ENCODE peak calls at places on chromosomes 16 and 17, in ten cellular contexts. One of them, this sample, is unnamed.

GRCh38 chr17:59828478-59828760 is 64.3 kb downstream of the TUBD1 start:
- DNase-seq in stomach: no peak
- DNase-seq in PC-3: no peak
- DNase-seq in WTC11: no peak
- DNase-seq in endothelial cell: no peak
- DNase-seq in mammary epithelial cell: no peak
- DNase-seq in neural progenitor cell: no peak
- DNase-seq in lung: no peak
- DNase-seq in A549: no peak
- DNase-seq in fibroblast of mammary gland: no peak
- DNase-seq in this sample: no peak

GRCh38 chr17:36851230-36851629 is 86.0 kb upstream of the LHX1 start:
- DNase-seq in stomach: no peak
- DNase-seq in PC-3: peak; percentile 69
- DNase-seq in WTC11: no peak
- DNase-seq in endothelial cell: no peak
- DNase-seq in mammary epithelial cell: peak; percentile 43
- DNase-seq in neural progenitor cell: no peak
- DNase-seq in lung: no peak
- DNase-seq in A549: peak; percentile 76
- DNase-seq in fibroblast of mammary gland: peak; percentile 21
- DNase-seq in this sample: no peak

GRCh38 chr17:38404174-38404943 is 23.9 kb upstream of the ARHGAP23 start:
- DNase-seq in stomach: no peak
- DNase-seq in PC-3: no peak
- DNase-seq in WTC11: no peak
- DNase-seq in endothelial cell: no peak
- DNase-seq in mammary epithelial cell: no peak
- DNase-seq in neural progenitor cell: no peak
- DNase-seq in lung: no peak
- DNase-seq in A549: no peak
- DNase-seq in fibroblast of mammary gland: no peak
- DNase-seq in this sample: no peak

GRCh38 chr17:67689534-67690177 is 28.1 kb upstream of the NOL11 start:
- DNase-seq in stomach: peak; percentile 44
- DNase-seq in PC-3: peak; percentile 86
- DNase-seq in WTC11: no peak
- DNase-seq in endothelial cell: peak; percentile 48
- DNase-seq in mammary epithelial cell: peak; percentile 42
- DNase-seq in neural progenitor cell: peak; percentile 75
- DNase-seq in lung: peak; percentile 41
- DNase-seq in A549: peak; percentile 85
- DNase-seq in fibroblast of mammary gland: peak; percentile 76
- DNase-seq in this sample: peak; percentile 39

GRCh38 chr16:4111748-4112696 is 4.2 kb downstream of the ADCY9 start:
- DNase-seq in stomach: no peak
- DNase-seq in PC-3: peak; percentile 9
- DNase-seq in WTC11: no peak
- DNase-seq in endothelial cell: no peak
- DNase-seq in mammary epithelial cell: peak; percentile 33
- DNase-seq in neural progenitor cell: no peak
- DNase-seq in lung: no peak
- DNase-seq in A549: no peak
- DNase-seq in fibroblast of mammary gland: peak; percentile 63
- DNase-seq in this sample: no peak

GRCh38 chr16:46690281-46691178 is 1.1 kb downstream of the ORC6 start:
- DNase-seq in stomach: no peak
- DNase-seq in PC-3: peak; percentile 4
- DNase-seq in WTC11: no peak
- DNase-seq in endothelial cell: peak; percentile 14
- DNase-seq in mammary epithelial cell: no peak
- DNase-seq in neural progenitor cell: peak; percentile 2
- DNase-seq in lung: no peak
- DNase-seq in A549: no peak
- DNase-seq in fibroblast of mammary gland: peak; percentile 51
- DNase-seq in this sample: no peak

GRCh38 chr17:40915199-40915661 is 22.2 kb downstream of the KRT23 start:
- DNase-seq in stomach: no peak
- DNase-seq in PC-3: peak; percentile 94
- DNase-seq in WTC11: no peak
- DNase-seq in endothelial cell: no peak
- DNase-seq in mammary epithelial cell: peak; percentile 99
- DNase-seq in neural progenitor cell: no peak
- DNase-seq in lung: no peak
- DNase-seq in A549: peak; percentile 94
- DNase-seq in fibroblast of mammary gland: peak; percentile 95
- DNase-seq in this sample: no peak

GRCh38 chr16:20681821-20682736 is 15.4 kb downstream of the ACSM1 start:
- DNase-seq in stomach: no peak
- DNase-seq in PC-3: no peak
- DNase-seq in WTC11: no peak
- DNase-seq in endothelial cell: no peak
- DNase-seq in mammary epithelial cell: no peak
- DNase-seq in neural progenitor cell: no peak
- DNase-seq in lung: no peak
- DNase-seq in A549: no peak
- DNase-seq in fibroblast of mammary gland: no peak
- DNase-seq in this sample: no peak

GRCh38 chr17:56756536-56756935 is 77.2 kb downstream of the C17orf67 start:
- DNase-seq in stomach: no peak
- DNase-seq in PC-3: peak; percentile 75
- DNase-seq in WTC11: no peak
- DNase-seq in endothelial cell: no peak
- DNase-seq in mammary epithelial cell: peak; percentile 76
- DNase-seq in neural progenitor cell: no peak
- DNase-seq in lung: no peak
- DNase-seq in A549: peak; percentile 31
- DNase-seq in fibroblast of mammary gland: peak; percentile 87
- DNase-seq in this sample: no peak

DNA sequence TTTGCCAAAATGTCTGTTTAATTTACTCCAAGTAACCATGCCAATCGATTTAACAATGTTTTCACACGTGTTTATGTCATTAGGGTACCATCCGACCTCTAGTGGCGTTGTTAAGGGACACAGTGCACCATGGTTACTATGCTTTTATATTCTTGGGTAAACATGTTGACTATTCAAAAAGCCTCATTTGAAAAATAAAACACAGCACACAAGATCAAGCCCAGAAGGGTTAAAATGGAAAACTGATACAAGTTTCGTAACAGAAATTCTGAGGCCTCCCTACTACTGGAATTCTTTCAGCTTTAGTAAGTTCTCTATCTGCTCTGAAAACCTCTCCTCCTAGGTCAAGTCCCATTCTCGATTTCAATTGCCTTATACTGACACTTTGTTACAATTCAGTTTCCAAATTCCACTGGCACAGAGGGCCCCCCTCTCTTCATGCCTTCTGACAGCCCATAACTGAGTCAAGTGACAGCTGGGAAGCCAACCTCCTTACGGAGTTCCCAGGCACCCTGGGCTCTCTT is 2.1 kb downstream of the CFAP20 start:
- DNase-seq in stomach: no peak
- DNase-seq in PC-3: peak; percentile 47
- DNase-seq in WTC11: no peak
- DNase-seq in endothelial cell: no peak
- DNase-seq in mammary epithelial cell: peak; percentile 23
- DNase-seq in neural progenitor cell: peak; percentile 26
- DNase-seq in lung: no peak
- DNase-seq in A549: no peak
- DNase-seq in fibroblast of mammary gland: peak; percentile 73
- DNase-seq in this sample: no peak
- TF ChIP-seq CTCF in stomach: no peak
- TF ChIP-seq CTCF in PC-3: peak; percentile 38
- TF ChIP-seq CTCF in WTC11: no peak
- TF ChIP-seq CTCF in endothelial cell: peak; percentile 19
- TF ChIP-seq CTCF in mammary epithelial cell: peak; percentile 37
- TF ChIP-seq CTCF in neural progenitor cell: peak; percentile 35
- TF ChIP-seq CTCF in lung: peak; percentile 16
- TF ChIP-seq CTCF in A549: peak; percentile 31
- TF ChIP-seq CTCF in fibroblast of mammary gland: peak; percentile 47
- TF ChIP-seq CTCF in this sample: no peak

DNA sequence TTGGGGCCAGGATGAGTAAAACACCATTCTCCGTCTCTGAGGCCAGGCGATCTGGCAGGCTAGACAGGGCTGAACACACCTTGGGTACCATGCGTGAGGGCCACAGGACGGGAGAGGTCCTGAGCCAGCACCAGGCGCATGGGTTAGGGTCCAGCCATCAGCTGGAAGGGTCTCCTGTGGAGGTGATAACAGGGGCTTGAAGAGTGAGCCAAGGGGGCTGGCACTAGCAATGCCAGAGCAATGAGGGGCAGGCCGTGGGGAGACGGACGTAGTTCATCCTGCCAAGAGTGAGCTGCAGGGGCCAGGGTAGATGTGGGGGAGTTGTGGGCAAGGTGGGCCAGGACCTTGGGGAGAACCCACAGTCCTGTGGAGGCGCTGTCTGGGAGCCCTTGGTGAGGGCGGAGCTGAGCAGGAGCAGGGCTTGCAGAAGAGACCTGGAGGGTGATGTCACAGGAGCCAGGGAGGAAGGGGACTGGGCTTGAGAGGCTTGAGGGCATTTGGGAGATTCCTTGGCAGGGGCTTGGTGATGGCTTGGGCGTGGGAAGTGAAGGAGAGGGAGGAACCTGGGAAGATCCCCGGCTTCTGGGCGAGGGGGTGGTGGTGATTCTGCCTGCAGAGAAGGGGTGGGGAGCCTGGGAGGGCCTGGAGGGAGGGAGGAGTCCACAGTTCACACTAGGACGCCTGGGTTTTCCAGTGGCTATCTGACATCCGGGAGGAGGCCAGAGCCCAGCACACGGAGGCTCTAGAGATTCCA is 6.3 kb upstream of the NPTX1 start:
- DNase-seq in stomach: no peak
- DNase-seq in PC-3: no peak
- DNase-seq in WTC11: no peak
- DNase-seq in endothelial cell: no peak
- DNase-seq in mammary epithelial cell: no peak
- DNase-seq in neural progenitor cell: peak; percentile 1
- DNase-seq in lung: no peak
- DNase-seq in A549: no peak
- DNase-seq in fibroblast of mammary gland: no peak
- DNase-seq in this sample: no peak
- TF ChIP-seq CTCF in stomach: no peak
- TF ChIP-seq CTCF in PC-3: no peak
- TF ChIP-seq CTCF in WTC11: no peak
- TF ChIP-seq CTCF in endothelial cell: no peak
- TF ChIP-seq CTCF in mammary epithelial cell: no peak
- TF ChIP-seq CTCF in neural progenitor cell: no peak
- TF ChIP-seq CTCF in lung: no peak
- TF ChIP-seq CTCF in A549: no peak
- TF ChIP-seq CTCF in fibroblast of mammary gland: no peak
- TF ChIP-seq CTCF in this sample: no peak

DNA sequence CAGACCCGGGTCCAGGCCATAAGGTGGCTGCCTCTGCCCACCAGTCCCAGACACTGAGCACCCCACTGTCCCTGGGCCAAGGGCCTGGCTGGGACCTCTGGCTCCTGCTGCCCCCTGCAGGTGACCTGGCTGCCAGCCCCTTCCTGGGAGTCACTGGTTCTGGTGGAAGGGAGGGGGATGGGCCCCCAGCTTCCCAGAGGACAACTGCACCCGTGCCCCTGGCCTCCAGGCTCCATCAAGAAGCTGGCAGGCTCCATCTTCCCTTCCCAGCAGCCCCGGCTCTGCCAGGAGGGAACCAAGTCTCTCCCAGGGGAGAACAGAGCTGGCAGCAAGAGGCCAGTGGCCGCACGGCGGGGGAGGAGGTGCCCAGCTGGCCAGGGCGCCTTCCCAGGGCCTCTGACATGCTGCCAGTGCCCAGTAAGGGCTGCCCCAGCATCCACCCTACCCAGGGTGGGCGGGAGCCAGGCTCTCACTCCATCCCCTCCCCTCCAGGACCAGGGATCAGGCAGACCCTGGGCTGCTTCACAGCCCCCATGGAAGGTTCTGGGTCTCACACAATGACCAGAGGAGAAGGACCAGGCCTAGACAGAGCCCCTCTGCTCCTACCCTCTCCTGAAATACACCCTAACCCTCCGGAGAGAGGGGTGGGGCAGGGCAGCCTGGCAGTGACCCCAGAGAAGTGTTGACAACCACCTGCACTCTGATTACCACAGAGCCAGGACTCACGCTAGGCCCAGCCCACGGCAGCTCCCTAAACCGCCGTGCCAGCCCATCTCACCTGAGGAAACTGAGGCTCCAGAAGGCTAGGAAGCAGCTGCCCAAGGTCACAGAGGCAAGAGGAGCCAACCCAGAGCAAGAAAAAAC is 3.6 kb downstream of the CLUH start:
- DNase-seq in stomach: peak; percentile 60
- DNase-seq in PC-3: no peak
- DNase-seq in WTC11: peak; percentile 73
- DNase-seq in endothelial cell: no peak
- DNase-seq in mammary epithelial cell: no peak
- DNase-seq in neural progenitor cell: peak; percentile 72
- DNase-seq in lung: no peak
- DNase-seq in A549: peak; percentile 76
- DNase-seq in fibroblast of mammary gland: no peak
- DNase-seq in this sample: no peak
- TF ChIP-seq CTCF in stomach: peak; percentile 22
- TF ChIP-seq CTCF in PC-3: peak; percentile 44
- TF ChIP-seq CTCF in WTC11: peak; percentile 38
- TF ChIP-seq CTCF in endothelial cell: peak; percentile 39
- TF ChIP-seq CTCF in mammary epithelial cell: peak; percentile 45
- TF ChIP-seq CTCF in neural progenitor cell: peak; percentile 66
- TF ChIP-seq CTCF in lung: no peak
- TF ChIP-seq CTCF in A549: peak; percentile 41
- TF ChIP-seq CTCF in fibroblast of mammary gland: peak; percentile 35
- TF ChIP-seq CTCF in this sample: no peak

GRCh38 chr17:18320301-18320700 is 5.2 kb downstream of the SMCR8 start:
- DNase-seq in stomach: no peak
- DNase-seq in PC-3: no peak
- DNase-seq in WTC11: no peak
- DNase-seq in endothelial cell: no peak
- DNase-seq in mammary epithelial cell: no peak
- DNase-seq in neural progenitor cell: no peak
- DNase-seq in lung: no peak
- DNase-seq in A549: no peak
- DNase-seq in fibroblast of mammary gland: no peak
- DNase-seq in this sample: no peak

GRCh38 chr17:18319604-18320256 is 4.6 kb downstream of the SMCR8 start:
- DNase-seq in stomach: peak; percentile 27
- DNase-seq in PC-3: peak; percentile 61
- DNase-seq in WTC11: peak; percentile 56
- DNase-seq in endothelial cell: peak; percentile 51
- DNase-seq in mammary epithelial cell: peak; percentile 30
- DNase-seq in neural progenitor cell: peak; percentile 80
- DNase-seq in lung: no peak
- DNase-seq in A549: peak; percentile 37
- DNase-seq in fibroblast of mammary gland: peak; percentile 78
- DNase-seq in this sample: no peak

GRCh38 chr17:18323007-18323406 is 7.9 kb downstream of the SMCR8 start:
- DNase-seq in stomach: no peak
- DNase-seq in PC-3: peak; percentile 49
- DNase-seq in WTC11: no peak
- DNase-seq in endothelial cell: no peak
- DNase-seq in mammary epithelial cell: peak; percentile 9
- DNase-seq in neural progenitor cell: no peak
- DNase-seq in lung: no peak
- DNase-seq in A549: peak; percentile 30
- DNase-seq in fibroblast of mammary gland: peak; percentile 53
- DNase-seq in this sample: no peak

GRCh38 chr17:18322522-18322921 is 7.4 kb downstream of the SMCR8 start:
- DNase-seq in stomach: no peak
- DNase-seq in PC-3: no peak
- DNase-seq in WTC11: no peak
- DNase-seq in endothelial cell: no peak
- DNase-seq in mammary epithelial cell: no peak
- DNase-seq in neural progenitor cell: no peak
- DNase-seq in lung: no peak
- DNase-seq in A549: no peak
- DNase-seq in fibroblast of mammary gland: no peak
- DNase-seq in this sample: no peak

GRCh38 chr17:18321309-18321708 is 6.2 kb downstream of the SMCR8 start:
- DNase-seq in stomach: no peak
- DNase-seq in PC-3: peak; percentile 36
- DNase-seq in WTC11: peak; percentile 38
- DNase-seq in endothelial cell: no peak
- DNase-seq in mammary epithelial cell: no peak
- DNase-seq in neural progenitor cell: peak; percentile 51
- DNase-seq in lung: no peak
- DNase-seq in A549: no peak
- DNase-seq in fibroblast of mammary gland: peak; percentile 38
- DNase-seq in this sample: no peak
- TF ChIP-seq CTCF in stomach: no peak
- TF ChIP-seq CTCF in PC-3: peak; percentile 49
- TF ChIP-seq CTCF in WTC11: peak; percentile 23
- TF ChIP-seq CTCF in endothelial cell: no peak
- TF ChIP-seq CTCF in mammary epithelial cell: no peak
- TF ChIP-seq CTCF in neural progenitor cell: peak; percentile 39
- TF ChIP-seq CTCF in lung: no peak
- TF ChIP-seq CTCF in A549: no peak
- TF ChIP-seq CTCF in fibroblast of mammary gland: peak; percentile 22
- TF ChIP-seq CTCF in this sample: no peak

This sample was measured in mesothelial cell of epicardium.